ENCODE peak calls at places on chromosomes 13 and 19, in ten cellular contexts. O is IMR-90, G is A549, D is NB4, W is erythroblast, T is uterus, Y is stomach, K is heart left ventricle, R is esophagus squamous epithelium, P is GM12891. S is an unnamed sample.

GRCh38 chr13:93435651-93436050 is 209.0 kb downstream of the GPC6 start:
- DNase-seq in D (no peak), W (no peak), R (no peak), O (no peak), G (no peak), Y (no peak), K (no peak), T (no peak), P (no peak), S (no peak)

GRCh38 chr13:48317511-48317981 is 14.0 kb downstream of the RB1 start:
- DNase-seq in K (no peak), P (no peak), Y (no peak), G (no peak), R (no peak), D (no peak), T (no peak), O (no peak), W (no peak), S (no peak)

GRCh38 chr13:93881418-93881817 is 598.1 kb downstream of the DCT start:
- DNase-seq in G (no peak), D (no peak), K (no peak), W (no peak), P (no peak), T (no peak), O (peak), Y (no peak), R (no peak), S (no peak)

GRCh38 chr19:12796146-12797071 is 5.1 kb downstream of the JUNB start:
- DNase-seq in T (peak), P (no peak), W (peak), G (no peak), O (peak), K (peak), R (no peak), D (peak), Y (peak), S (peak)

GRCh38 chr13:98504371-98504963 is 72.4 kb downstream of the STK24 start:
- DNase-seq in O (no peak), Y (no peak), W (peak), G (no peak), P (no peak), T (no peak), K (no peak), R (no peak), D (peak), S (no peak)

GRCh38 chr13:104099750-104100149 is 1033.5 kb upstream of the SLC10A2 start:
- DNase-seq in W (no peak), K (no peak), P (no peak), O (no peak), T (no peak), G (no peak), R (no peak), Y (no peak), D (no peak), S (no peak)

GRCh38 chr13:75263741-75264407 is 218.1 kb downstream of the TBC1D4 start:
- DNase-seq in D (no peak), K (no peak), R (no peak), Y (no peak), O (peak), P (no peak), W (no peak), T (no peak), G (no peak), S (no peak)

GRCh38 chr13:59144700-59145099 is 1019.0 kb downstream of the DIAPH3 start:
- DNase-seq in D (no peak), K (no peak), W (no peak), T (no peak), O (no peak), G (no peak), R (no peak), Y (no peak), P (no peak), S (no peak)

GRCh38 chr13:58080806-58081205 is 449.3 kb downstream of the PCDH17 start:
- DNase-seq in G (no peak), W (no peak), R (no peak), D (no peak), P (no peak), O (no peak), Y (no peak), K (no peak), T (no peak), S (no peak)

GRCh38 chr19:33193864-33194362 is at the start of gene LRP3:
- DNase-seq in K (peak), P (peak), T (peak), Y (peak), G (no peak), R (no peak), D (peak), O (peak), W (no peak), S (peak)

GRCh38 chr13:112767506-112768471 is 78.0 kb downstream of the ATP11A start:
- DNase-seq in P (peak), Y (no peak), W (no peak), K (no peak), D (no peak), R (no peak), T (no peak), O (no peak), G (no peak), S (peak)

GRCh38 chr19:11963566-11964355 is 1.1 kb upstream of the ZNF763 start:
- DNase-seq in K (peak), P (peak), Y (peak), D (peak), W (peak), G (no peak), T (peak), R (no peak), O (peak), S (peak)

GRCh38 chr13:76848596-76848995 is 37.6 kb downstream of the KCTD12 start:
- DNase-seq in P (no peak), Y (no peak), D (peak), R (no peak), W (no peak), O (peak), T (peak), G (no peak), K (no peak), S (no peak)

GRCh38 chr19:48487944-48488343 is 18.8 kb downstream of the CYTH2 start:
- DNase-seq in G (peak), T (no peak), D (no peak), O (peak), Y (peak), W (no peak), P (no peak), K (peak), R (no peak), S (peak)

GRCh38 chr13:101382701-101383100 is 33.6 kb downstream of the NALCN start:
- DNase-seq in K (no peak), W (no peak), T (no peak), G (no peak), O (no peak), P (no peak), D (no peak), Y (no peak), R (no peak), S (no peak)

GRCh38 chr13:108911807-108912206 is 282.4 kb downstream of the MYO16 start:
- DNase-seq in K (no peak), Y (no peak), R (no peak), P (no peak), T (no peak), D (no peak), O (no peak), W (no peak), G (no peak), S (no peak)

GRCh38 chr19:13859361-13859880 is 17.5 kb upstream of the NANOS3 start:
- DNase-seq in R (no peak), K (no peak), G (no peak), P (no peak), D (peak), W (peak), Y (no peak), T (no peak), O (peak), S (no peak)

GRCh38 chr13:26442541-26442940 is 114.9 kb upstream of the WASF3 start:
- DNase-seq in K (no peak), R (no peak), O (peak), Y (no peak), G (no peak), W (no peak), T (no peak), D (no peak), P (no peak), S (no peak)

GRCh38 chr19:7870571-7871279 is 3.5 kb downstream of the PRR36 start:
- DNase-seq in G (no peak), W (peak), P (no peak), O (no peak), D (peak), T (peak), Y (peak), K (no peak), R (no peak), S (peak)

GRCh38 chr19:50476224-50476942 is at the start of the genes EMC10 and GARIN5A:
- DNase-seq in R (peak), T (peak), D (peak), K (peak), P (peak), Y (peak), W (peak), G (peak), O (peak), S (peak)
- TF ChIP-seq POLR2A in R (peak), T (peak), D (no peak), K (no peak), P (peak), Y (no peak), W (peak), G (peak), O (peak), S (peak)

GRCh38 chr19:1131718-1132552 is 28.1 kb downstream of the GPX4 start:
- DNase-seq in Y (peak), D (peak), P (peak), R (peak), T (peak), W (peak), G (no peak), K (peak), O (peak), S (peak)
- TF ChIP-seq POLR2A in Y (no peak), D (no peak), P (peak), R (peak), T (peak), W (no peak), G (no peak), K (no peak), O (peak), S (no peak)

GRCh38 chr19:16098821-16099220 is 12.9 kb upstream of the RAB8A start:
- DNase-seq in R (no peak), W (no peak), T (no peak), P (no peak), O (no peak), D (no peak), Y (no peak), G (no peak), K (no peak), S (no peak)
- TF ChIP-seq POLR2A in R (no peak), W (no peak), T (no peak), P (peak), O (peak), D (no peak), Y (no peak), G (no peak), K (no peak), S (no peak)

DNA sequence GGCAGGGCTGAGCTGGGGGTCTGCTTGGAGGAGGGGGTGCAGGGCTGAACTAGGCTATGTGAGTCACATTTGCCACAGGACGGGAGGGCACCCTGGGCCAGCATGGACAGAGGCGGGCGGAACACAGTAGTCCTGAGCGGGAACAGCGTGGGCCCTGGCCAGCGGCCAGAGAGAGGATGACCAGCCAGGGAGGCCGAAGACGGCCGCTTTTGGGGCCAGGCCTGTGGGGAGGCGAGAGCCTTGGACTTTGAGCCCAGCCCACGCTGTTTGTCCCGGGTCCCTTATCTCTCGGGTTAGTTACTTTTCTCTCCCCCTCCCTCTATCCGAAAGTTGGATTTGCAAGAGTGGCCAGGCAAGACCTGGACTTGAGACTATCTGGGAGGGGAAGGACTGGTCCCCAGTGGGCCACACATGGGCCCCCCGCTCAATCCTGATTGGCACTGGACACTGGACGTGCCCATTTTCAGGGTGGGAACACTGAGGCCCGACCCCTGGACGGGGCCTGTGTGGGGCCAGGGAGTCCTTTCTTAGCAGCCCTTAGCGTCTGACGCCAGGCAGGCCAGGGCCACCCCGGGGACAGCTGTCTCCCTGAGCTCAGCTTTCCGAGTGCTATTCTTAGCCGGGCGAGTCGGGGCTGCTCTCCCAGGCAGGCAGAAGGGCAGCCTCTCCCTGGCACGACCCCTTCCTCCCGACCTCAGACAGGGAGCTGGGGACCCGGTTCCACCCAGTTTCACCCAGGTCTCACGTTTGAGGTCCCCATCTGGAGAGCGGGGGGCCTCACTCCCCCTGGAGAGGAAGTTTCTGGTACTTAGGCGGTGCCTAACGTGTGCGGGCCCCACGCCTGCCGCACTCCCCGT is 833 bp downstream of the GAMT start:
- DNase-seq in D (no peak), T (no peak), P (no peak), R (no peak), Y (peak), G (no peak), W (no peak), O (no peak), K (peak), S (peak)
- TF ChIP-seq POLR2A in D (no peak), T (no peak), P (no peak), R (no peak), Y (no peak), G (peak), W (no peak), O (no peak), K (no peak), S (peak)

S was measured in body of pancreas.